ENCODE peak calls at places on chromosomes 11 and 22, in ten cellular contexts. E is AG04449, I is H7, B is neural progenitor cell, O is lower leg skin, P is SK-N-SH, H is neuronal stem cell, X is upper lobe of right lung, T is ascending aorta, U is cardiac muscle cell. M is an unnamed sample.
A peak's percentile ranks its signal among the peaks of the same experiment; 100 is the strongest.

GRCh38 chr22:35191412-35191811 is 65.9 kb upstream of the HMGXB4 start:
- DNase-seq in E (no peak), I (no peak), B (no peak), O (no peak), P (no peak), H (no peak), X (no peak), T (no peak), U (peak; percentile 32), M (peak; percentile 36)

GRCh38 chr22:35409783-35410662 is 10.1 kb downstream of the MCM5 start:
- DNase-seq in E (no peak), I (no peak), B (no peak), O (no peak), P (no peak), H (no peak), X (peak; percentile 81), T (no peak), U (peak; percentile 34), M (no peak)

GRCh38 chr11:5989203-5989602 is 2.4 kb upstream of the OR52L1 start:
- DNase-seq in E (no peak), I (no peak), B (no peak), O (no peak), P (no peak), H (no peak), X (no peak), T (no peak), U (no peak), M (no peak)

GRCh38 chr11:44388828-44389645 is 79.1 kb upstream of the ALX4 start:
- DNase-seq in E (no peak), I (peak; percentile 59), B (peak; percentile 39), O (no peak), P (no peak), H (no peak), X (peak; percentile 18), T (peak; percentile 40), U (no peak), M (no peak)

GRCh38 chr22:29609139-29609538 is 5.7 kb downstream of the NF2 start:
- DNase-seq in E (no peak), I (peak; percentile 58), B (peak; percentile 52), O (no peak), P (no peak), H (no peak), X (no peak), T (no peak), U (no peak), M (no peak)

GRCh38 chr11:73312036-73312435 is 4.0 kb downstream of the ARHGEF17 start:
- DNase-seq in E (no peak), I (no peak), B (no peak), O (no peak), P (no peak), H (no peak), X (no peak), T (no peak), U (no peak), M (no peak)

GRCh38 chr11:18791175-18792065 is at the start of gene PTPN5:
- DNase-seq in E (no peak), I (peak; percentile 89), B (peak; percentile 83), O (no peak), P (peak; percentile 66), H (peak; percentile 70), X (no peak), T (no peak), U (peak; percentile 13), M (no peak)

GRCh38 chr11:130528862-130529261 is 80.4 kb downstream of the ADAMTS15 start:
- DNase-seq in E (no peak), I (no peak), B (no peak), O (no peak), P (no peak), H (no peak), X (no peak), T (peak; percentile 43), U (no peak), M (no peak)

GRCh38 chr11:62928011-62928410 is 6.8 kb upstream of the CHRM1 start:
- DNase-seq in E (no peak), I (peak; percentile 54), B (peak; percentile 43), O (no peak), P (peak; percentile 82), H (no peak), X (no peak), T (no peak), U (no peak), M (no peak)
- H3K4me3 ChIP-seq in E (no peak overlapping the region), I (no peak overlapping the region), B (no peak overlapping the region), O (no peak overlapping the region), P (no peak overlapping the region), H (no peak overlapping the region), X (no peak overlapping the region), T (no peak overlapping the region), U (no peak overlapping the region), M (no peak overlapping the region)

GRCh38 chr11:64619811-64620285 is 28.8 kb downstream of the SLC22A12 start:
- DNase-seq in E (no peak), I (peak; percentile 86), B (peak; percentile 56), O (no peak), P (peak; percentile 70), H (no peak), X (no peak), T (no peak), U (peak; percentile 86), M (peak; percentile 6)

GRCh38 chr11:64621283-64622019 is 30.4 kb downstream of the SLC22A12 start:
- DNase-seq in E (no peak), I (no peak), B (no peak), O (no peak), P (no peak), H (no peak), X (no peak), T (no peak), U (no peak), M (no peak)

GRCh38 chr11:64619196-64619595 is 28.2 kb downstream of the SLC22A12 start:
- DNase-seq in E (no peak), I (no peak), B (no peak), O (no peak), P (no peak), H (no peak), X (peak; percentile 81), T (no peak), U (no peak), M (no peak)

GRCh38 chr11:64622681-64623080 is 31.7 kb downstream of the SLC22A12 start:
- DNase-seq in E (no peak), I (no peak), B (no peak), O (no peak), P (no peak), H (no peak), X (no peak), T (no peak), U (no peak), M (no peak)

DNA sequence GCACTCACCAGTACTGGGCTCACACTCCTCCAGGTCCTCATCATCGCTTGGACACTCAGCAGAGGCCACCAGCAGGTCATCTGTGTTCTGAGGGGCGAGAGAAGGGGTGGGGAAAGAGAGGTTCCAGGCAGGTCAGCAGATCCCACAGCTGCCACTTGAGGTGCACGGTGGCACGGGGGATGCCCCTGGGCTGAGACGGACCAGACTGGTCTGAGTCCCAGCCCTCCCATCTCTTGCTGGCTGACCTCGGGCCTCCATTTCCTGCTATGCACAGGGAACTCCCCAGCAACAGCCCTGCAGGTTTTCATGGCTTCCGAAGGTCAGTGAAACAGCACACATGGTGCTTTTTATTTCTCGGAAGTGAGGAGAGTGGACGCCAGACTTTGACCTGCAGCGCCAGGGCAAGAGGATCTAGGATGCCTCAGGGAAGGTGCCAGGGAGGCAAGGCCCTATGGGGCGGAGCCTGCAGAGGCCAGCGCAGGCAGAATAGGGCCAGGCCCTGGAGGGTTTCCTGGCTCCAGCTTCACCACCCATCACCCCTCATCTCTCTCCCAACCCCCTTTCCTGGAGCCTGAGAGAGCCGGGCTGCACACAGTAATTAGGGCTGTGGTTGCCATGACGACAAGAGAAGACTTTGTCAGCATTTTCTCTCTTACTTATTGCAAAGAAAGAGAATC is 29.4 kb downstream of the SLC22A12 start:
- DNase-seq in E (no peak), I (peak; percentile 49), B (peak; percentile 71), O (no peak), P (peak; percentile 85), H (no peak), X (no peak), T (no peak), U (peak; percentile 25), M (no peak)
- H3K4me3 ChIP-seq in E (no peak overlapping the region), I (no peak overlapping the region), B (no peak overlapping the region), O (no peak overlapping the region), P (no peak overlapping the region), H (no peak overlapping the region), X (no peak overlapping the region), T (no peak overlapping the region), U (no peak overlapping the region), M (no peak overlapping the region)

DNA sequence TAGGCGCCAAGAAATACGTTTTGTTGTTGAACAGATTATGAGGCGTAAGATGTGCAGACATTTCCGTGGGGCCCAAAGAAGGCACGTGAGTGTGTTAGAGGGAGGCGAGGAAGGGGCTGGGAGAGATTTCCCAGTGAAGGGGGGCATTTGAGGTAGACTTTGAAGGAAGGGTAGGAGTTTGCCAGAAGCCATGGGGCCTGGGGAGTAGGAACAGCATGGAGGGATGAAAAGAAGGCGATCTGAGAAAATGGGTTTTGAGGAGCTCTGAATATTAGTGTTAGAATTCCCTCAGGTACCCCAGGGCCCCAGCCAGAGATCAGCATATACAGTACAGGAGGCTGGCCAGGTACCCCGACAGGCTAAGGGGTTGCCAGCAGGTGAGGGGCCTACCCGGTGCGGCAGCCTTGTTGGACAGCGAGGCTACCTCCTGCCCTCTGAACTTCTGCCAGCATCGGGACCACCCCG is 414 bp upstream of the MIEF1 start:
- DNase-seq in E (no peak), I (peak; percentile 37), B (no peak), O (no peak), P (no peak), H (no peak), X (no peak), T (no peak), U (no peak), M (no peak)
- H3K4me3 ChIP-seq in E (peak overlapping the region; percentile 75), I (peak overlapping the region; percentile 93), B (peak overlapping the region; percentile 83), O (no peak overlapping the region), P (no peak overlapping the region), H (peak overlapping the region; percentile 95), X (peak overlapping the region; percentile 98), T (peak overlapping the region; percentile 99), U (peak overlapping the region; percentile 64), M (peak overlapping the region; percentile 99)

GRCh38 chr11:66328307-66329144 is 7.7 kb downstream of the RIN1 start:
- DNase-seq in E (no peak), I (peak; percentile 95), B (peak; percentile 86), O (peak; percentile 68), P (peak; percentile 93), H (peak; percentile 71), X (peak; percentile 86), T (peak; percentile 86), U (peak; percentile 81), M (no peak)
- H3K4me3 ChIP-seq in E (no peak overlapping the region), I (no peak overlapping the region), B (no peak overlapping the region), O (no peak overlapping the region), P (peak overlapping the region; percentile 21), H (peak overlapping the region; percentile 34), X (no peak overlapping the region), T (peak overlapping the region; percentile 23), U (no peak overlapping the region), M (no peak overlapping the region)

GRCh38 chr22:32477608-32478007 is 3.0 kb downstream of the FBXO7 start:
- DNase-seq in E (no peak), I (no peak), B (no peak), O (no peak), P (no peak), H (no peak), X (no peak), T (no peak), U (no peak), M (no peak)
- H3K4me3 ChIP-seq in E (no peak overlapping the region), I (no peak overlapping the region), B (no peak overlapping the region), O (no peak overlapping the region), P (no peak overlapping the region), H (no peak overlapping the region), X (no peak overlapping the region), T (no peak overlapping the region), U (no peak overlapping the region), M (no peak overlapping the region)